ENCODE peak calls at places on chromosomes 12 and 14, in seven cellular contexts. Q is mesendoderm, Z is neuronal stem cell, Y is H9, N is mesenchymal stem cell, T is H1, V is trophoblast cell. U is an unnamed sample.

GRCh38 chr14:24430682-24431568 is 1.2 kb downstream of the KHNYN start:
- DNase-seq in Q (peak), Z (no peak), Y (no peak), N (peak), T (no peak), V (peak), U (peak)

GRCh38 chr12:40697566-40698257 is 5.5 kb downstream of the CNTN1 start:
- DNase-seq in Q (no peak), Z (no peak), Y (no peak), N (no peak), T (no peak), V (peak), U (no peak)

GRCh38 chr12:56278905-56279304 is 12.2 kb downstream of the COQ10A start:
- DNase-seq in Q (no peak), Z (no peak), Y (no peak), N (no peak), T (no peak), V (no peak), U (no peak)

GRCh38 chr12:40238221-40238902 is 13.6 kb downstream of the LRRK2 start:
- DNase-seq in Q (no peak), Z (no peak), Y (no peak), N (no peak), T (no peak), V (no peak), U (no peak)

GRCh38 chr12:45509187-45509586 is 220.3 kb upstream of the ARID2 start:
- DNase-seq in Q (no peak), Z (no peak), Y (no peak), N (no peak), T (no peak), V (peak), U (no peak)

GRCh38 chr14:99809376-99809775 is 16.2 kb downstream of the EML1 start:
- DNase-seq in Q (no peak), Z (no peak), Y (no peak), N (peak), T (no peak), V (peak), U (peak)

GRCh38 chr12:66692170-66692569 is 13.3 kb upstream of the GRIP1 start:
- DNase-seq in Q (no peak), Z (no peak), Y (no peak), N (no peak), T (no peak), V (no peak), U (no peak)

GRCh38 chr12:82057770-82058169 is 298.6 kb upstream of the PPFIA2 start:
- DNase-seq in Q (peak), Z (no peak), Y (no peak), N (no peak), T (no peak), V (peak), U (no peak)

GRCh38 chr14:54652188-54652889 is 85.4 kb downstream of the SAMD4A start:
- DNase-seq in Q (peak), Z (peak), Y (peak), N (peak), T (no peak), V (peak), U (peak)

GRCh38 chr14:96167224-96168148 is 37.2 kb upstream of the BDKRB2 start:
- DNase-seq in Q (peak), Z (no peak), Y (peak), N (peak), T (no peak), V (peak), U (peak)

GRCh38 chr12:50099302-50100008 is 4.4 kb upstream of the GPD1 start:
- DNase-seq in Q (peak), Z (no peak), Y (no peak), N (no peak), T (no peak), V (no peak), U (peak)

GRCh38 chr12:56565510-56566101 is 44.0 kb downstream of the RBMS2 start:
- DNase-seq in Q (peak), Z (no peak), Y (peak), N (peak), T (peak), V (peak), U (peak)

GRCh38 chr14:23494223-23494622 is 24.7 kb downstream of the NGDN start:
- DNase-seq in Q (peak), Z (peak), Y (peak), N (no peak), T (peak), V (no peak), U (peak)

GRCh38 chr12:76270657-76271358 is 77.4 kb downstream of the BBS10 start:
- DNase-seq in Q (no peak), Z (no peak), Y (no peak), N (peak), T (no peak), V (no peak), U (no peak)

GRCh38 chr14:45065951-45066350 is 18.0 kb upstream of the PRPF39 start:
- DNase-seq in Q (no peak), Z (no peak), Y (no peak), N (peak), T (no peak), V (no peak), U (no peak)

DNA sequence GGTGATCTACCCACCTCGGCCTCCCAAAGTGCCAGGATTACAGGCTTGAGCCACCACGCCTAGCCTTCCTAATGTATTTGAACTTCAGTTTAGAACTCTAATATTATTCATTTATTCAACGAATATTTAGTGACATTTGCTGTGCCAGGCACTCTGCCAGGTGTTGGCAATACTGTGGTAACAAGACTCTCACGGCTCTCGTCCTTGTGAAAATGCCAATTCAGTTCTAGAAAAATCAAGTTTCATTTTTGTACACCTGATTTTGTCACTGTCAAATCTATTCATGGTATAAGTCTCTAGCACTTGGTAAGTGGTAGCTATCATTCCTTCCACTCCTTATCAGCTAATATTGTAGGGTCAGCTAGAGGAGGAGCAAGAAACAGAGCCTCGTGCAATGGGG is 6.3 kb upstream of the PWP1 start:
- DNase-seq in Q (no peak), Z (no peak), Y (no peak), N (no peak), T (no peak), V (no peak), U (no peak)
- H3K4me2 ChIP-seq in Q (no peak), Z (no peak), Y (no peak), N (no peak), T (no peak), V (no peak), U (no peak)

GRCh38 chr14:81309511-81309910 is 88.8 kb upstream of the GTF2A1 start:
- DNase-seq in Q (no peak), Z (no peak), Y (no peak), N (no peak), T (no peak), V (no peak), U (no peak)
- H4K8ac ChIP-seq in Q (no peak), Z (no peak), Y (no peak), N (no peak), T (no peak), V (no peak), U (no peak)

GRCh38 chr12:238736-239398 is 23.8 kb downstream of the SLC6A13 start:
- DNase-seq in Q (no peak), Z (no peak), Y (peak), N (no peak), T (no peak), V (no peak), U (no peak)

GRCh38 chr12:240566-240965 is 22.1 kb downstream of the SLC6A13 start:
- DNase-seq in Q (no peak), Z (no peak), Y (peak), N (no peak), T (no peak), V (no peak), U (no peak)

GRCh38 chr12:241266-241665 is 21.4 kb downstream of the SLC6A13 start:
- DNase-seq in Q (no peak), Z (no peak), Y (peak), N (no peak), T (no peak), V (no peak), U (no peak)

GRCh38 chr12:243381-243780 is 19.3 kb downstream of the SLC6A13 start:
- DNase-seq in Q (no peak), Z (no peak), Y (no peak), N (no peak), T (peak), V (no peak), U (no peak)

DNA sequence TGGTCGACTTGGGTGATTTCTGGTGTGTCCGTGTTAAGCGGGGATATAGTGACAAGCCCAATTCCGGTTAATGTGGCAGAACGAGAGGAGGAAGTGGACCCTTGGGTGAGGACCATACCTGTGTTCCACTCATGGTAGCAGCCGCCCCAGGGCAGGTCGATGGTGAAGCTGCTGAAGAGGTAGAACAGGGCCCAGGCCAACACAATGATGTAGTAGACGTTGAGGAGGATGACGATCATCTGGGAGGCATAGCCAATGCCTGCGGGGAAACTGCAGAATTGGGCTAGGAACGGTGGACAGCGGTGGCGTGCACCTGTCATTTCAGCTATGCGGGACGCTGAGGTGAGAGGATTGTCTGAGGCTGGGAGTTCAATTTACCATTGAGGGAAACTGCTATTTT is 20.1 kb downstream of the SLC6A13 start:
- DNase-seq in Q (no peak), Z (no peak), Y (no peak), N (no peak), T (peak), V (no peak), U (no peak)
- H3K4me2 ChIP-seq in Q (no peak), Z (no peak), Y (no peak), N (no peak), T (no peak), V (no peak), U (no peak)

GRCh38 chr12:22525426-22525825 is 18.9 kb downstream of the C2CD5 start:
- DNase-seq in Q (no peak), Z (no peak), Y (no peak), N (no peak), T (no peak), V (no peak), U (peak)
- H4K8ac ChIP-seq in Q (no peak), Z (no peak), Y (no peak), N (no peak), T (no peak), V (no peak), U (no peak)